ENCODE peak calls at places on chromosomes 7 and 10, in five cellular contexts. One of them, this sample, is unnamed.

GRCh38 chr7:2149672-2150444 is 82.9 kb downstream of the MAD1L1 start:
- DNase-seq in substantia nigra: no peak
- DNase-seq in activated CD8-positive, alpha-beta T cell treated with anti-CD3 and anti-CD28 coated beads for 36 hours: no peak
- DNase-seq in HEK293T: no peak
- DNase-seq in MCF 10A: no peak
- DNase-seq in this sample: no peak

GRCh38 chr10:74586088-74586585 is 240.3 kb upstream of the KAT6B start:
- DNase-seq in MCF 10A: peak
- DNase-seq in activated CD8-positive, alpha-beta T cell treated with anti-CD3 and anti-CD28 coated beads for 36 hours: peak
- DNase-seq in HEK293T: no peak
- DNase-seq in substantia nigra: no peak
- DNase-seq in this sample: no peak

GRCh38 chr7:151631968-151632749 is 112.5 kb upstream of the RHEB start:
- DNase-seq in substantia nigra: peak
- DNase-seq in HEK293T: peak
- DNase-seq in activated CD8-positive, alpha-beta T cell treated with anti-CD3 and anti-CD28 coated beads for 36 hours: peak
- DNase-seq in MCF 10A: peak
- DNase-seq in this sample: peak

GRCh38 chr7:148211641-148212040 is 378.9 kb upstream of the C7orf33 start:
- DNase-seq in HEK293T: no peak
- DNase-seq in MCF 10A: peak
- DNase-seq in substantia nigra: no peak
- DNase-seq in activated CD8-positive, alpha-beta T cell treated with anti-CD3 and anti-CD28 coated beads for 36 hours: no peak
- DNase-seq in this sample: no peak

GRCh38 chr10:100528885-100529472 is 692 bp downstream of the NDUFB8 start:
- DNase-seq in HEK293T: no peak
- DNase-seq in substantia nigra: no peak
- DNase-seq in MCF 10A: no peak
- DNase-seq in activated CD8-positive, alpha-beta T cell treated with anti-CD3 and anti-CD28 coated beads for 36 hours: no peak
- DNase-seq in this sample: no peak

GRCh38 chr10:117991701-117992100 is 55.0 kb downstream of the RAB11FIP2 start:
- DNase-seq in MCF 10A: no peak
- DNase-seq in HEK293T: no peak
- DNase-seq in activated CD8-positive, alpha-beta T cell treated with anti-CD3 and anti-CD28 coated beads for 36 hours: no peak
- DNase-seq in substantia nigra: no peak
- DNase-seq in this sample: no peak

GRCh38 chr10:122648599-122649428 is 50.8 kb downstream of the C10orf120 start:
- DNase-seq in substantia nigra: peak
- DNase-seq in HEK293T: peak
- DNase-seq in activated CD8-positive, alpha-beta T cell treated with anti-CD3 and anti-CD28 coated beads for 36 hours: peak
- DNase-seq in MCF 10A: peak
- DNase-seq in this sample: peak

GRCh38 chr10:7906128-7906527 is 87.8 kb downstream of the TAF3 start:
- DNase-seq in substantia nigra: no peak
- DNase-seq in HEK293T: no peak
- DNase-seq in activated CD8-positive, alpha-beta T cell treated with anti-CD3 and anti-CD28 coated beads for 36 hours: no peak
- DNase-seq in MCF 10A: no peak
- DNase-seq in this sample: no peak

GRCh38 chr10:124002391-124003069 is 90.9 kb downstream of the CHST15 start:
- DNase-seq in HEK293T: no peak
- DNase-seq in activated CD8-positive, alpha-beta T cell treated with anti-CD3 and anti-CD28 coated beads for 36 hours: no peak
- DNase-seq in MCF 10A: no peak
- DNase-seq in substantia nigra: no peak
- DNase-seq in this sample: no peak

GRCh38 chr10:42556931-42557330 is 81.4 kb downstream of the ZNF33B start:
- DNase-seq in substantia nigra: no peak
- DNase-seq in activated CD8-positive, alpha-beta T cell treated with anti-CD3 and anti-CD28 coated beads for 36 hours: no peak
- DNase-seq in HEK293T: no peak
- DNase-seq in MCF 10A: no peak
- DNase-seq in this sample: no peak

GRCh38 chr7:30989824-30990140 is 26.0 kb downstream of the GHRHR start:
- DNase-seq in substantia nigra: no peak
- DNase-seq in MCF 10A: no peak
- DNase-seq in activated CD8-positive, alpha-beta T cell treated with anti-CD3 and anti-CD28 coated beads for 36 hours: no peak
- DNase-seq in HEK293T: no peak
- DNase-seq in this sample: no peak

GRCh38 chr7:4249241-4249640 is 432.9 kb upstream of the FOXK1 start:
- DNase-seq in substantia nigra: no peak
- DNase-seq in HEK293T: no peak
- DNase-seq in MCF 10A: no peak
- DNase-seq in activated CD8-positive, alpha-beta T cell treated with anti-CD3 and anti-CD28 coated beads for 36 hours: no peak
- DNase-seq in this sample: no peak

GRCh38 chr10:114650831-114651230 is 7.2 kb downstream of the ABLIM1 start:
- DNase-seq in activated CD8-positive, alpha-beta T cell treated with anti-CD3 and anti-CD28 coated beads for 36 hours: no peak
- DNase-seq in HEK293T: no peak
- DNase-seq in substantia nigra: no peak
- DNase-seq in MCF 10A: no peak
- DNase-seq in this sample: no peak

GRCh38 chr7:112162161-112163020 is 43.8 kb downstream of the DOCK4 start:
- DNase-seq in substantia nigra: peak
- DNase-seq in HEK293T: peak
- DNase-seq in MCF 10A: peak
- DNase-seq in activated CD8-positive, alpha-beta T cell treated with anti-CD3 and anti-CD28 coated beads for 36 hours: no peak
- DNase-seq in this sample: peak

GRCh38 chr7:47301657-47302295 is 280.1 kb downstream of the TNS3 start:
- DNase-seq in HEK293T: no peak
- DNase-seq in MCF 10A: no peak
- DNase-seq in substantia nigra: no peak
- DNase-seq in activated CD8-positive, alpha-beta T cell treated with anti-CD3 and anti-CD28 coated beads for 36 hours: no peak
- DNase-seq in this sample: no peak

GRCh38 chr10:75191821-75192568 is 18.6 kb upstream of the VDAC2 start:
- DNase-seq in MCF 10A: peak
- DNase-seq in activated CD8-positive, alpha-beta T cell treated with anti-CD3 and anti-CD28 coated beads for 36 hours: no peak
- DNase-seq in HEK293T: no peak
- DNase-seq in substantia nigra: no peak
- DNase-seq in this sample: no peak

GRCh38 chr7:21947056-21947455 is 1.4 kb upstream of the CDCA7L start:
- DNase-seq in MCF 10A: no peak
- DNase-seq in HEK293T: no peak
- DNase-seq in activated CD8-positive, alpha-beta T cell treated with anti-CD3 and anti-CD28 coated beads for 36 hours: no peak
- DNase-seq in substantia nigra: no peak
- DNase-seq in this sample: no peak

GRCh38 chr10:105950410-105950809 is 1214.1 kb downstream of the SORCS1 start:
- DNase-seq in activated CD8-positive, alpha-beta T cell treated with anti-CD3 and anti-CD28 coated beads for 36 hours: peak
- DNase-seq in MCF 10A: peak
- DNase-seq in substantia nigra: peak
- DNase-seq in HEK293T: peak
- DNase-seq in this sample: peak

GRCh38 chr7:80858141-80858903 is 60.5 kb downstream of the SEMA3C start:
- DNase-seq in MCF 10A: peak
- DNase-seq in activated CD8-positive, alpha-beta T cell treated with anti-CD3 and anti-CD28 coated beads for 36 hours: no peak
- DNase-seq in substantia nigra: no peak
- DNase-seq in HEK293T: no peak
- DNase-seq in this sample: no peak

GRCh38 chr7:87435546-87435945 is 39.9 kb downstream of the ABCB4 start:
- DNase-seq in substantia nigra: no peak
- DNase-seq in MCF 10A: no peak
- DNase-seq in HEK293T: no peak
- DNase-seq in activated CD8-positive, alpha-beta T cell treated with anti-CD3 and anti-CD28 coated beads for 36 hours: no peak
- DNase-seq in this sample: no peak

GRCh38 chr10:87660484-87661133 is 931 bp downstream of the PAPSS2 start:
- DNase-seq in HEK293T: peak
- DNase-seq in activated CD8-positive, alpha-beta T cell treated with anti-CD3 and anti-CD28 coated beads for 36 hours: no peak
- DNase-seq in substantia nigra: no peak
- DNase-seq in MCF 10A: no peak
- DNase-seq in this sample: no peak

GRCh38 chr7:2601907-2602735 is 29.7 kb upstream of the TTYH3 start:
- DNase-seq in activated CD8-positive, alpha-beta T cell treated with anti-CD3 and anti-CD28 coated beads for 36 hours: no peak
- DNase-seq in substantia nigra: no peak
- DNase-seq in HEK293T: no peak
- DNase-seq in MCF 10A: no peak
- DNase-seq in this sample: no peak

GRCh38 chr10:78177431-78178185 is 143.9 kb downstream of the RPS24 start:
- DNase-seq in HEK293T: no peak
- DNase-seq in MCF 10A: no peak
- DNase-seq in activated CD8-positive, alpha-beta T cell treated with anti-CD3 and anti-CD28 coated beads for 36 hours: no peak
- DNase-seq in substantia nigra: no peak
- DNase-seq in this sample: no peak

GRCh38 chr7:20438665-20439376 is 108.1 kb downstream of the ITGB8 start:
- DNase-seq in HEK293T: no peak
- DNase-seq in substantia nigra: no peak
- DNase-seq in MCF 10A: no peak
- DNase-seq in activated CD8-positive, alpha-beta T cell treated with anti-CD3 and anti-CD28 coated beads for 36 hours: no peak
- DNase-seq in this sample: no peak

GRCh38 chr10:29858352-29859267 is 200.8 kb downstream of the JCAD start:
- DNase-seq in MCF 10A: peak
- DNase-seq in HEK293T: peak
- DNase-seq in activated CD8-positive, alpha-beta T cell treated with anti-CD3 and anti-CD28 coated beads for 36 hours: no peak
- DNase-seq in substantia nigra: no peak
- DNase-seq in this sample: peak

GRCh38 chr7:103080923-103081322 is 6.0 kb downstream of the ARMC10 start:
- DNase-seq in activated CD8-positive, alpha-beta T cell treated with anti-CD3 and anti-CD28 coated beads for 36 hours: no peak
- DNase-seq in HEK293T: no peak
- DNase-seq in MCF 10A: no peak
- DNase-seq in substantia nigra: no peak
- DNase-seq in this sample: no peak

GRCh38 chr10:110209399-110209925 is 2.1 kb downstream of the MXI1 start:
- DNase-seq in substantia nigra: peak
- DNase-seq in MCF 10A: peak
- DNase-seq in HEK293T: peak
- DNase-seq in activated CD8-positive, alpha-beta T cell treated with anti-CD3 and anti-CD28 coated beads for 36 hours: peak
- DNase-seq in this sample: peak

GRCh38 chr7:105188201-105188600 is 174.2 kb downstream of the KMT2E start:
- DNase-seq in substantia nigra: no peak
- DNase-seq in activated CD8-positive, alpha-beta T cell treated with anti-CD3 and anti-CD28 coated beads for 36 hours: no peak
- DNase-seq in HEK293T: no peak
- DNase-seq in MCF 10A: no peak
- DNase-seq in this sample: no peak

GRCh38 chr7:44733708-44734481 is 14.8 kb upstream of the ZMIZ2 start:
- DNase-seq in substantia nigra: no peak
- DNase-seq in MCF 10A: peak
- DNase-seq in activated CD8-positive, alpha-beta T cell treated with anti-CD3 and anti-CD28 coated beads for 36 hours: no peak
- DNase-seq in HEK293T: no peak
- DNase-seq in this sample: no peak

GRCh38 chr10:30980951-30981616 is 50.6 kb downstream of the ZNF438 start:
- DNase-seq in substantia nigra: no peak
- DNase-seq in activated CD8-positive, alpha-beta T cell treated with anti-CD3 and anti-CD28 coated beads for 36 hours: no peak
- DNase-seq in HEK293T: no peak
- DNase-seq in MCF 10A: peak
- DNase-seq in this sample: peak

GRCh38 chr7:18119985-18120384 is 92.3 kb upstream of the PRPS1L1 start:
- DNase-seq in HEK293T: no peak
- DNase-seq in MCF 10A: peak
- DNase-seq in activated CD8-positive, alpha-beta T cell treated with anti-CD3 and anti-CD28 coated beads for 36 hours: peak
- DNase-seq in substantia nigra: no peak
- DNase-seq in this sample: no peak

GRCh38 chr7:42143605-42144252 is 93.3 kb downstream of the GLI3 start:
- DNase-seq in activated CD8-positive, alpha-beta T cell treated with anti-CD3 and anti-CD28 coated beads for 36 hours: no peak
- DNase-seq in MCF 10A: no peak
- DNase-seq in substantia nigra: no peak
- DNase-seq in HEK293T: no peak
- DNase-seq in this sample: no peak

GRCh38 chr7:152477079-152477478 is 41.3 kb upstream of the KMT2C start:
- DNase-seq in substantia nigra: no peak
- DNase-seq in HEK293T: no peak
- DNase-seq in activated CD8-positive, alpha-beta T cell treated with anti-CD3 and anti-CD28 coated beads for 36 hours: no peak
- DNase-seq in MCF 10A: no peak
- DNase-seq in this sample: no peak

GRCh38 chr10:123523833-123524232 is 142.3 kb upstream of the GPR26 start:
- DNase-seq in activated CD8-positive, alpha-beta T cell treated with anti-CD3 and anti-CD28 coated beads for 36 hours: no peak
- DNase-seq in MCF 10A: no peak
- DNase-seq in substantia nigra: no peak
- DNase-seq in HEK293T: no peak
- DNase-seq in this sample: no peak

GRCh38 chr10:1632141-1632540 is 105.2 kb downstream of the ADARB2 start:
- DNase-seq in HEK293T: no peak
- DNase-seq in substantia nigra: no peak
- DNase-seq in activated CD8-positive, alpha-beta T cell treated with anti-CD3 and anti-CD28 coated beads for 36 hours: no peak
- DNase-seq in MCF 10A: no peak
- DNase-seq in this sample: no peak

GRCh38 chr10:79243211-79244067 is 103.8 kb upstream of the PPIF start:
- DNase-seq in activated CD8-positive, alpha-beta T cell treated with anti-CD3 and anti-CD28 coated beads for 36 hours: peak
- DNase-seq in HEK293T: peak
- DNase-seq in MCF 10A: no peak
- DNase-seq in substantia nigra: peak
- DNase-seq in this sample: peak